ENCODE peak calls at places on chromosome X, in seven cellular contexts. B is right lobe of liver, G is mammary epithelial cell, A is OCI-LY7, U is cardiac muscle cell, J is astrocyte, C is colonic mucosa. E is an unnamed sample.

GRCh38 chrX:38804481-38805293 is 3.4 kb downstream of the MID1IP1 start:
- DNase-seq in C (no peak), G (peak; percentile 52), B (peak; percentile 64), U (peak; percentile 42), A (peak; percentile 53), J (no peak), E (peak; percentile 27)

GRCh38 chrX:111376897-111377601 is 34.9 kb downstream of the DCX start:
- DNase-seq in A (no peak), B (no peak), U (no peak), C (no peak), G (no peak), J (no peak), E (peak; percentile 86)

GRCh38 chrX:74118503-74118902 is 185.5 kb upstream of the ZCCHC13 start:
- DNase-seq in G (peak; percentile 11), U (no peak), C (no peak), B (no peak), J (no peak), A (no peak), E (no peak)

GRCh38 chrX:126723881-126724280 is 95.6 kb upstream of the PRR32 start:
- DNase-seq in G (no peak), J (no peak), B (no peak), C (no peak), U (no peak), A (no peak), E (no peak)

GRCh38 chrX:97898798-97899197 is 1015.1 kb downstream of the RPA4 start:
- DNase-seq in B (no peak), C (no peak), A (no peak), J (peak; percentile 58), U (no peak), G (no peak), E (no peak)

GRCh38 chrX:50691820-50692219 is 122.2 kb downstream of the SHROOM4 start:
- DNase-seq in B (no peak), A (peak; percentile 55), J (no peak), C (peak; percentile 21), G (peak; percentile 27), U (peak; percentile 60), E (peak; percentile 75)

GRCh38 chrX:71666240-71667223 is 814 bp upstream of the LOC101059915 start:
- DNase-seq in G (no peak), A (no peak), U (no peak), B (no peak), J (no peak), C (no peak), E (no peak)

GRCh38 chrX:127138218-127138617 is 318.7 kb downstream of the PRR32 start:
- DNase-seq in A (no peak), C (no peak), U (no peak), J (no peak), G (no peak), B (no peak), E (no peak)

GRCh38 chrX:22063284-22063683 is 31.2 kb downstream of the PHEX start:
- DNase-seq in C (no peak), B (no peak), U (peak; percentile 38), A (peak; percentile 50), G (peak; percentile 35), J (peak; percentile 8), E (peak; percentile 28)

GRCh38 chrX:15465896-15466651 is 27.1 kb downstream of the PIR start:
- DNase-seq in A (peak; percentile 20), J (no peak), C (no peak), B (no peak), U (peak; percentile 44), G (no peak), E (peak; percentile 18)

GRCh38 chrX:98203800-98204199 is 1320.1 kb downstream of the RPA4 start:
- DNase-seq in U (no peak), C (no peak), A (no peak), G (peak; percentile 1), J (peak; percentile 3), B (no peak), E (no peak)

GRCh38 chrX:103688949-103689348 is 2.5 kb upstream of the MORF4L2 start:
- DNase-seq in A (peak; percentile 59), B (no peak), C (no peak), U (peak; percentile 59), J (peak; percentile 8), G (peak; percentile 30), E (peak; percentile 13)

GRCh38 chrX:39331062-39331704 is 529.9 kb downstream of the MID1IP1 start:
- DNase-seq in C (no peak), U (no peak), G (no peak), A (no peak), B (no peak), J (peak; percentile 39), E (no peak)

GRCh38 chrX:151729056-151729725 is 5.4 kb upstream of the CNGA2 start:
- DNase-seq in J (no peak), G (no peak), A (no peak), U (no peak), C (no peak), B (peak; percentile 25), E (no peak)

GRCh38 chrX:9905288-9905687 is 61.9 kb upstream of the CLDN34 start:
- DNase-seq in A (no peak), J (peak; percentile 88), B (no peak), U (peak; percentile 69), G (no peak), C (no peak), E (no peak)

GRCh38 chrX:34656842-34657780 is at the start of gene TMEM47:
- DNase-seq in J (peak; percentile 44), A (no peak), B (peak; percentile 83), U (peak; percentile 81), G (peak; percentile 69), C (peak; percentile 61), E (peak; percentile 81)

GRCh38 chrX:109384569-109385174 is 97.2 kb downstream of the GUCY2F start:
- DNase-seq in J (no peak), A (peak; percentile 1), B (no peak), G (no peak), C (no peak), U (peak; percentile 61), E (no peak)

GRCh38 chrX:31609130-31609529 is 537.3 kb upstream of the FTHL17 start:
- DNase-seq in G (peak; percentile 85), C (no peak), U (peak; percentile 91), A (no peak), J (peak; percentile 79), B (no peak), E (no peak)

GRCh38 chrX:70498129-70498528 is 53.5 kb downstream of the DLG3 start:
- DNase-seq in G (no peak), U (no peak), B (no peak), C (no peak), J (no peak), A (no peak), E (no peak)

GRCh38 chrX:110284159-110284558 is 33.7 kb downstream of the AMMECR1 start:
- DNase-seq in U (peak; percentile 78), G (peak; percentile 79), A (no peak), B (no peak), J (peak; percentile 85), C (no peak), E (no peak)

GRCh38 chrX:19382500-19383145 is 38.9 kb downstream of the PDHA1 start:
- DNase-seq in C (peak; percentile 63), B (no peak), U (peak; percentile 50), A (peak; percentile 55), G (peak; percentile 6), J (no peak), E (peak; percentile 65)

GRCh38 chrX:83469551-83469950 is 38.5 kb upstream of the POU3F4 start:
- DNase-seq in A (peak; percentile 66), B (no peak), U (no peak), G (peak; percentile 6), C (peak; percentile 20), J (peak; percentile 0), E (peak; percentile 3)

GRCh38 chrX:47145408-47146120 is 543 bp downstream of the RBM10 start:
- DNase-seq in C (peak; percentile 27), J (no peak), A (peak; percentile 61), G (no peak), B (no peak), U (no peak), E (peak; percentile 11)

GRCh38 chrX:155148724-155149537 is 67.3 kb upstream of the VBP1 start:
- DNase-seq in J (no peak), U (peak; percentile 30), C (peak; percentile 48), G (peak; percentile 12), A (peak; percentile 17), B (no peak), E (peak; percentile 46)

GRCh38 chrX:21993265-21993664 is 38.9 kb upstream of the PHEX start:
- DNase-seq in J (no peak), A (no peak), G (no peak), C (no peak), B (peak; percentile 63), U (peak; percentile 44), E (no peak)

GRCh38 chrX:29553542-29553941 is 661.8 kb upstream of the MAGEB2 start:
- DNase-seq in A (no peak), J (no peak), U (no peak), G (no peak), B (no peak), C (no peak), E (no peak)
- H3K36me3 ChIP-seq in A (no peaks in the 10 kb centered on the region), J (no peaks in the 10 kb centered on the region), U (no peaks in the 10 kb centered on the region), G (no peaks in the 10 kb centered on the region), B (no peaks in the 10 kb centered on the region), C (no peaks in the 10 kb centered on the region), E (no peaks in the 10 kb centered on the region)

GRCh38 chrX:33307954-33308353 is 96.6 kb upstream of the DMD start:
- DNase-seq in U (peak; percentile 2), B (no peak), J (no peak), G (peak; percentile 71), A (no peak), C (no peak), E (no peak)
- H3K4me1 ChIP-seq in U (no peaks in the 10 kb centered on the region), B (no peaks in the 10 kb centered on the region), J (no peaks in the 10 kb centered on the region), G (peaks cover 14% of the 10 kb centered on the region), A (no peaks in the 10 kb centered on the region), C (no peaks in the 10 kb centered on the region), E (no peaks in the 10 kb centered on the region)

GRCh38 chrX:24748196-24748595 is 54.5 kb downstream of the POLA1 start:
- DNase-seq in B (no peak), J (no peak), U (no peak), C (no peak), G (no peak), A (no peak), E (no peak)
- H3K36me3 ChIP-seq in B (no peaks in the 10 kb centered on the region), J (peaks cover 2% of the 10 kb centered on the region), U (peaks cover 24% of the 10 kb centered on the region), C (no peaks in the 10 kb centered on the region), G (peaks cover 1% of the 10 kb centered on the region), A (peaks cover 68% of the 10 kb centered on the region), E (peaks cover 17% of the 10 kb centered on the region)

GRCh38 chrX:150094996-150095395 is 156.7 kb upstream of the EOLA2 start:
- DNase-seq in U (no peak), J (peak; percentile 73), A (no peak), B (no peak), C (no peak), G (no peak), E (no peak)

GRCh38 chrX:150100261-150100660 is 162.0 kb upstream of the EOLA2 start:
- DNase-seq in B (no peak), A (no peak), C (no peak), G (no peak), J (peak; percentile 78), U (no peak), E (no peak)

GRCh38 chrX:150094375-150094774 is 156.1 kb upstream of the EOLA2 start:
- DNase-seq in C (no peak), G (no peak), A (no peak), U (no peak), J (no peak), B (no peak), E (no peak)

GRCh38 chrX:150099316-150099715 is 161.0 kb upstream of the EOLA2 start:
- DNase-seq in J (no peak), G (no peak), A (no peak), B (no peak), U (no peak), C (no peak), E (no peak)
- H3K4me1 ChIP-seq in J (no peaks in the 10 kb centered on the region), G (no peaks in the 10 kb centered on the region), A (no peaks in the 10 kb centered on the region), B (no peaks in the 10 kb centered on the region), U (no peaks in the 10 kb centered on the region), C (no peaks in the 10 kb centered on the region), E (no peaks in the 10 kb centered on the region)

E was measured in SJCRH30.